ENCODE peak calls at places on chromosomes 7 and 10, in four cellular contexts. One of them, this sample, is unnamed.

GRCh38 chr7:27686315-27686714 is 23.6 kb upstream of the HIBADH start:
- DNase-seq in K562: no peak
- DNase-seq in HepG2: peak
- DNase-seq in GM12878: no peak
- DNase-seq in this sample: no peak

GRCh38 chr10:30862486-30862885 is 169.2 kb downstream of the ZNF438 start:
- DNase-seq in HepG2: no peak
- DNase-seq in K562: no peak
- DNase-seq in GM12878: no peak
- DNase-seq in this sample: no peak

GRCh38 chr7:96952974-96953391 is 52.4 kb upstream of the DLX6 start:
- DNase-seq in GM12878: no peak
- DNase-seq in K562: no peak
- DNase-seq in HepG2: no peak
- DNase-seq in this sample: no peak

GRCh38 chr7:26181474-26182227 is 18.9 kb downstream of the HNRNPA2B1 start:
- DNase-seq in HepG2: no peak
- DNase-seq in K562: no peak
- DNase-seq in GM12878: no peak
- DNase-seq in this sample: no peak

GRCh38 chr10:91247360-91248111 is 27.1 kb downstream of the PCGF5 start:
- DNase-seq in K562: peak
- DNase-seq in HepG2: no peak
- DNase-seq in GM12878: no peak
- DNase-seq in this sample: no peak

GRCh38 chr10:99527526-99528255 is 5.1 kb upstream of the NKX2-3 start:
- DNase-seq in HepG2: no peak
- DNase-seq in K562: no peak
- DNase-seq in GM12878: no peak
- DNase-seq in this sample: no peak

GRCh38 chr7:33516634-33517033 is 387.3 kb downstream of the BBS9 start:
- DNase-seq in GM12878: no peak
- DNase-seq in K562: no peak
- DNase-seq in HepG2: no peak
- DNase-seq in this sample: no peak

GRCh38 chr10:52688906-52689305 is 83.7 kb downstream of the MBL2 start:
- DNase-seq in K562: no peak
- DNase-seq in HepG2: no peak
- DNase-seq in GM12878: no peak
- DNase-seq in this sample: no peak

GRCh38 chr7:94810496-94810895 is 96.9 kb upstream of the PPP1R9A start:
- DNase-seq in HepG2: no peak
- DNase-seq in GM12878: no peak
- DNase-seq in K562: no peak
- DNase-seq in this sample: no peak

GRCh38 chr10:17616403-17617030 is 657 bp downstream of the HACD1 start:
- DNase-seq in GM12878: no peak
- DNase-seq in K562: peak
- DNase-seq in HepG2: peak
- DNase-seq in this sample: peak

GRCh38 chr10:113108180-113108835 is 158.3 kb downstream of the TCF7L2 start:
- DNase-seq in K562: peak
- DNase-seq in HepG2: no peak
- DNase-seq in GM12878: no peak
- DNase-seq in this sample: peak

GRCh38 chr10:111491154-111491553 is 414.3 kb downstream of the ADRA2A start:
- DNase-seq in GM12878: no peak
- DNase-seq in HepG2: no peak
- DNase-seq in K562: no peak
- DNase-seq in this sample: no peak

GRCh38 chr7:125061776-125062397 is 132.3 kb upstream of the POT1 start:
- DNase-seq in K562: peak
- DNase-seq in HepG2: no peak
- DNase-seq in GM12878: no peak
- DNase-seq in this sample: no peak

GRCh38 chr7:70266186-70266585 is 667.9 kb downstream of the AUTS2 start:
- DNase-seq in K562: no peak
- DNase-seq in GM12878: no peak
- DNase-seq in HepG2: no peak
- DNase-seq in this sample: no peak

GRCh38 chr7:144738708-144739314 is 97.0 kb downstream of the TPK1 start:
- DNase-seq in K562: peak
- DNase-seq in HepG2: peak
- DNase-seq in GM12878: no peak
- DNase-seq in this sample: peak

GRCh38 chr10:113056468-113057021 is 106.5 kb downstream of the TCF7L2 start:
- DNase-seq in HepG2: no peak
- DNase-seq in K562: no peak
- DNase-seq in GM12878: no peak
- DNase-seq in this sample: no peak

GRCh38 chr10:70478191-70479160 is at the start of gene PALD1:
- DNase-seq in HepG2: no peak
- DNase-seq in K562: peak
- DNase-seq in GM12878: no peak
- DNase-seq in this sample: peak

GRCh38 chr7:42238709-42239395 is 1.8 kb upstream of the GLI3 start:
- DNase-seq in GM12878: no peak
- DNase-seq in HepG2: no peak
- DNase-seq in K562: no peak
- DNase-seq in this sample: peak

GRCh38 chr10:15478429-15478828 is 107.3 kb upstream of the FAM171A1 start:
- DNase-seq in HepG2: no peak
- DNase-seq in K562: no peak
- DNase-seq in GM12878: no peak
- DNase-seq in this sample: peak

GRCh38 chr10:32911285-32912016 is 46.6 kb downstream of the ITGB1 start:
- DNase-seq in GM12878: no peak
- DNase-seq in K562: no peak
- DNase-seq in HepG2: no peak
- DNase-seq in this sample: no peak

GRCh38 chr10:127919418-127920191 is 12.7 kb downstream of the PTPRE start:
- DNase-seq in GM12878: no peak
- DNase-seq in K562: no peak
- DNase-seq in HepG2: no peak
- DNase-seq in this sample: peak

GRCh38 chr10:34667177-34667576 is 147.9 kb downstream of the PARD3 start:
- DNase-seq in GM12878: no peak
- DNase-seq in HepG2: peak
- DNase-seq in K562: no peak
- DNase-seq in this sample: no peak

GRCh38 chr10:4266387-4267083 is 481.5 kb upstream of the KLF6 start:
- DNase-seq in HepG2: no peak
- DNase-seq in K562: no peak
- DNase-seq in GM12878: no peak
- DNase-seq in this sample: no peak

GRCh38 chr10:10208156-10208555 is 809.5 kb upstream of the CELF2 start:
- DNase-seq in GM12878: no peak
- DNase-seq in HepG2: no peak
- DNase-seq in K562: no peak
- DNase-seq in this sample: no peak

GRCh38 chr10:124087672-124088634 is 5.4 kb downstream of the CHST15 start:
- DNase-seq in HepG2: no peak
- DNase-seq in GM12878: no peak
- DNase-seq in K562: no peak
- DNase-seq in this sample: no peak

GRCh38 chr10:122855745-122856144 is 10.1 kb upstream of the CUZD1 start:
- DNase-seq in K562: no peak
- DNase-seq in HepG2: no peak
- DNase-seq in GM12878: no peak
- DNase-seq in this sample: no peak
- TF ChIP-seq FOXK2 in K562: no peak
- TF ChIP-seq FOXK2 in HepG2: no peak
- TF ChIP-seq FOXK2 in GM12878: no peak
- TF ChIP-seq FOXK2 in this sample: no peak

GRCh38 chr10:75770634-75771081 is 339.2 kb downstream of the LRMDA start:
- DNase-seq in K562: no peak
- DNase-seq in HepG2: no peak
- DNase-seq in GM12878: no peak
- DNase-seq in this sample: no peak
- TF ChIP-seq FOXK2 in K562: no peak
- TF ChIP-seq FOXK2 in HepG2: no peak
- TF ChIP-seq FOXK2 in GM12878: no peak
- TF ChIP-seq FOXK2 in this sample: no peak

GRCh38 chr7:142873871-142874270 is 11.7 kb downstream of the TRPV6 start:
- DNase-seq in GM12878: no peak
- DNase-seq in HepG2: no peak
- DNase-seq in K562: no peak
- DNase-seq in this sample: no peak

GRCh38 chr7:142870575-142871259 is 14.8 kb downstream of the TRPV6 start:
- DNase-seq in GM12878: no peak
- DNase-seq in HepG2: no peak
- DNase-seq in K562: no peak
- DNase-seq in this sample: no peak

GRCh38 chr7:142873281-142873784 is 12.2 kb downstream of the TRPV6 start:
- DNase-seq in GM12878: no peak
- DNase-seq in HepG2: no peak
- DNase-seq in K562: peak
- DNase-seq in this sample: peak

GRCh38 chr7:142871260-142872105 is 14.1 kb downstream of the TRPV6 start:
- DNase-seq in HepG2: no peak
- DNase-seq in K562: no peak
- DNase-seq in GM12878: no peak
- DNase-seq in this sample: no peak

GRCh38 chr7:142872106-142872675 is 13.4 kb downstream of the TRPV6 start:
- DNase-seq in GM12878: no peak
- DNase-seq in HepG2: no peak
- DNase-seq in K562: no peak
- DNase-seq in this sample: no peak
- TF ChIP-seq FOXK2 in GM12878: no peak
- TF ChIP-seq FOXK2 in HepG2: no peak
- TF ChIP-seq FOXK2 in K562: no peak
- TF ChIP-seq FOXK2 in this sample: no peak

DNA sequence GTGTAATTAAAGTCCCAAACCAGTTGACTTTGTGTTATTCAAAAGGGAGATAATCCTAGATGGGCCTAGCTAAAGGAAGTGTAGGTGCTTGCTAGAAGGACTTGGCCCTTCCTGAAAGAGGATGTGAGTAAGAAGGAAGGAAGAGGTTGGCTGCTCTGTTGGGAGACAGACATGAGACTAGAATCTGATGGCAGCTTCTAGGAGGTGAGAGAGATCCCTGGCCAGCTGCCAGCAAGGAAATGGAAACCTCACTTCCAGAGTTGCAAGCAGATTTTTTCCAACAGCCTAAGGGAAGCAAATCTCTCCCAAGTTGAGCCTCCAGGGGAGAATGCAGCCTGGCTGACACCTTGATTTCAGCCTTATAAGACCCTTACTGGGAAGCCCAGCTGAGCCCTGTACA is 368.4 kb upstream of the ZMIZ1 start:
- DNase-seq in GM12878: no peak
- DNase-seq in K562: no peak
- DNase-seq in HepG2: no peak
- DNase-seq in this sample: no peak
- TF ChIP-seq FOXK2 in GM12878: no peak
- TF ChIP-seq FOXK2 in K562: no peak
- TF ChIP-seq FOXK2 in HepG2: no peak
- TF ChIP-seq FOXK2 in this sample: no peak

DNA sequence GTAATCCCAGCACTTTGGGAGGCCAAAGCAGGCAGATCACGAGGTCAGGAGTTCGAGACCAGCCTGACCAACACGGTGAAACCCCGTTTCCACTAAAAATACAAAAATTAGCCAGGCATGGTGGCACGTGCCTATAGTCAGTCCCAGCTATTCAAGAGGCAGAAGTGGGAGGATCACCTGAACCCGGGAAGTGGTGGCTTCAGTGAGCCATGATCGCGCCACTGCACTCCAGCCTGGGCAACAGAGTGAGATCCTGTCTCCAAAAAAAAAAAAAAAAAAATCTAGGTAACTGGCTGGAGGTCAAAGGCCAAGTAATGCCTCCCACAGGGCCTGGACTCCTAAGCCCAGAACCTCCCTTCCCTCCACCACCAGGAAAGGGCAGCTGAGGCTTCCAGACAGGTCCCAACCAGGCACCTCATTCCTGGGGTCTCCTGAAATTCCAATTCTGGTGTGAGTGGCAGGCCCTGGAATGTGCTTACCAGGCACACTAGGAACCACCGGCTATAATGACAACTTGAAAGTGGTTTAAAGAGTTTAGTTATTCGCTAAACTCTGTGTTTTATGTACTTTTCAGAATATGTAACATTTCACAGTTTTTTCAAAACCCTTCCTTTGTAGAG is 86.9 kb upstream of the TNRC18 start:
- DNase-seq in K562: no peak
- DNase-seq in GM12878: no peak
- DNase-seq in HepG2: no peak
- DNase-seq in this sample: no peak
- TF ChIP-seq FOXK2 in K562: no peak
- TF ChIP-seq FOXK2 in GM12878: no peak
- TF ChIP-seq FOXK2 in HepG2: no peak
- TF ChIP-seq FOXK2 in this sample: no peak

GRCh38 chr10:79375321-79376077 is 28.2 kb downstream of the PPIF start:
- DNase-seq in K562: peak
- DNase-seq in HepG2: peak
- DNase-seq in GM12878: no peak
- DNase-seq in this sample: no peak
- TF ChIP-seq FOXK2 in K562: no peak
- TF ChIP-seq FOXK2 in HepG2: no peak
- TF ChIP-seq FOXK2 in GM12878: no peak
- TF ChIP-seq FOXK2 in this sample: no peak

GRCh38 chr7:29494350-29494749 is 69.3 kb upstream of the PRR15 start:
- DNase-seq in GM12878: no peak
- DNase-seq in K562: no peak
- DNase-seq in HepG2: no peak
- DNase-seq in this sample: no peak

GRCh38 chr7:29499932-29500331 is 63.7 kb upstream of the PRR15 start:
- DNase-seq in K562: no peak
- DNase-seq in GM12878: no peak
- DNase-seq in HepG2: no peak
- DNase-seq in this sample: no peak

GRCh38 chr7:29500719-29501118 is 62.9 kb upstream of the PRR15 start:
- DNase-seq in GM12878: no peak
- DNase-seq in K562: no peak
- DNase-seq in HepG2: no peak
- DNase-seq in this sample: no peak

GRCh38 chr7:29496355-29497020 is 67.1 kb upstream of the PRR15 start:
- DNase-seq in HepG2: peak
- DNase-seq in K562: no peak
- DNase-seq in GM12878: no peak
- DNase-seq in this sample: no peak

DNA sequence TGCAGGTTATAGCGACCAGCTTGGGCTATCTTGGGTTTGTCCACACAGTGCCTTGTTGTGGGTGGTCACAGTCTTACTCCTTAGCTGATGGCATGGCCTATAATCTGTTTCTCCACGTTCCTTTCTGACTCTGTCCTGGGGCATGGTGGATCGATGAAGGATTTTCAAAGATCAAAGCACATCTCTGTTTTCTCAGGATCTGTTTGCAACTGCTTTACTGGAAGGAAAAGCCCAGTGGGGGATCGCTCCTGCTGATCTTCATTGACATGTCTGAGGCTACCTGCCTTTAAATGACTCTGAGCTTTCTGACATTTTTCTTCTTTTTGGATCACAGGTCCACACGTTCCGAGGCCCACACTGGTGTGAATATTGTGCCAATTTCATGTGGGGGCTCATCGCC is 68.0 kb upstream of the PRR15 start:
- DNase-seq in K562: no peak
- DNase-seq in GM12878: no peak
- DNase-seq in HepG2: no peak
- DNase-seq in this sample: no peak
- TF ChIP-seq FOXK2 in K562: no peak
- TF ChIP-seq FOXK2 in GM12878: no peak
- TF ChIP-seq FOXK2 in HepG2: no peak
- TF ChIP-seq FOXK2 in this sample: no peak

GRCh38 chr7:29285451-29285807 is 90.9 kb downstream of the CHN2 start:
- DNase-seq in K562: no peak
- DNase-seq in HepG2: peak
- DNase-seq in GM12878: peak
- DNase-seq in this sample: no peak
- TF ChIP-seq FOXK2 in K562: no peak
- TF ChIP-seq FOXK2 in HepG2: no peak
- TF ChIP-seq FOXK2 in GM12878: no peak
- TF ChIP-seq FOXK2 in this sample: no peak